ENCODE peak calls at places on chromosomes 7 and 10, in six cellular contexts. Y, H, T, F, N and D are unnamed samples.

GRCh38 chr10:84179059-84179710 is 5.6 kb downstream of the GPR15LG start:
- DNase-seq in Y (peak), N (no peak), T (no peak), H (peak), F (no peak), D (no peak)

GRCh38 chr10:133466683-133467275 is 13.0 kb downstream of the SCART1 start:
- DNase-seq in T (no peak), F (no peak), H (no peak), Y (no peak), N (no peak), D (no peak)

GRCh38 chr10:63466168-63466935 is 575 bp upstream of the JMJD1C start:
- DNase-seq in H (peak), F (peak), Y (peak), T (peak), N (peak), D (peak)

GRCh38 chr7:142498364-142498763 is 240.5 kb upstream of the PRSS58 start:
- DNase-seq in Y (no peak), F (no peak), H (no peak), T (no peak), N (no peak), D (no peak)

GRCh38 chr7:27277628-27278027 is 35.0 kb downstream of the EVX1 start:
- DNase-seq in F (peak), T (peak), H (no peak), N (peak), Y (peak), D (no peak)

GRCh38 chr7:129911790-129912189 is 41.0 kb downstream of the UBE2H start:
- DNase-seq in Y (no peak), F (no peak), N (no peak), T (no peak), H (no peak), D (no peak)

GRCh38 chr10:121927361-121927840 is 430 bp downstream of the ATE1 start:
- DNase-seq in H (peak), T (peak), N (peak), F (peak), Y (no peak), D (no peak)

GRCh38 chr10:5442990-5443370 is 30.6 kb downstream of the NET1 start:
- DNase-seq in N (no peak), F (no peak), Y (no peak), H (no peak), T (no peak), D (no peak)

GRCh38 chr10:58653139-58653538 is 140.5 kb downstream of the BICC1 start:
- DNase-seq in H (no peak), T (no peak), F (no peak), N (no peak), Y (no peak), D (no peak)

GRCh38 chr10:125146791-125147604 is 13.4 kb downstream of the CTBP2 start:
- DNase-seq in T (no peak), F (no peak), Y (peak), N (no peak), H (no peak), D (no peak)

GRCh38 chr10:22736134-22736533 is 21.8 kb upstream of the PIP4K2A start:
- DNase-seq in Y (no peak), T (no peak), N (peak), H (no peak), F (no peak), D (no peak)

GRCh38 chr10:22737587-22737986 is 23.2 kb upstream of the PIP4K2A start:
- DNase-seq in T (no peak), F (no peak), Y (no peak), N (peak), H (no peak), D (no peak)

GRCh38 chr10:22742678-22743077 is 28.3 kb upstream of the PIP4K2A start:
- DNase-seq in H (no peak), F (no peak), Y (no peak), T (no peak), N (peak), D (no peak)

GRCh38 chr10:22740180-22740579 is 25.8 kb upstream of the PIP4K2A start:
- DNase-seq in T (no peak), Y (no peak), N (no peak), H (no peak), F (no peak), D (no peak)
- TF ChIP-seq CTCF in T (no peak), Y (no peak), N (no peak), H (no peak), F (no peak), D (no peak)

DNA sequence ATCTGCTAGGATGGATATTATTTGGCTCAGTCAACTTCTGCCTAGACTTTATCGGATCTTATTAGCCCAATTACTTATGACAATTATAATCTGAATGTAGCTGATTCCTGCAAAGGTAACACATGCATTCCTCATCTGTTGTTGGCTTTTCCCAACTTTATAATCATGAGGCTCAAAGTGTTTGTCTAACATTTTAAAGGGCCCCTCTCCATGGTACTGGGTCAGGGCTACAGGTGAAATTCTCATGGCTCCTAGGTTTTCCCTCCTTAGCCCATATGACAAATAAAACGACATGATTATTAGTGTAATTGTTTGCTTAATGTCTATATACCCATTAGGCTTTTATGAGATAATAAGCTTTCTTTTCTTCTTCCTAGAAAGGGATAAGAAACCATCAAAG is 4.2 kb upstream of the LRGUK start:
- DNase-seq in Y (no peak), T (no peak), N (no peak), H (no peak), F (no peak), D (no peak)
- TF ChIP-seq REST in Y (peak), T (peak), N (no peak), H (no peak), F (no peak), D (no peak)

GRCh38 chr7:39132306-39132705 is 154.6 kb downstream of the POU6F2 start:
- DNase-seq in H (no peak), F (no peak), T (no peak), Y (no peak), N (no peak), D (no peak)

GRCh38 chr7:39130304-39130703 is 152.6 kb downstream of the POU6F2 start:
- DNase-seq in F (no peak), N (no peak), H (no peak), T (no peak), Y (no peak), D (no peak)

GRCh38 chr7:39127058-39127457 is 149.3 kb downstream of the POU6F2 start:
- DNase-seq in N (no peak), Y (no peak), H (no peak), T (no peak), F (no peak), D (no peak)

GRCh38 chr7:39133088-39133487 is 155.4 kb downstream of the POU6F2 start:
- DNase-seq in N (no peak), Y (no peak), F (no peak), H (no peak), T (no peak), D (no peak)

GRCh38 chr7:39130740-39131538 is 153.2 kb downstream of the POU6F2 start:
- DNase-seq in F (no peak), N (no peak), Y (no peak), H (no peak), T (peak), D (no peak)
- H3K4me3 ChIP-seq in F (no peak), N (no peak), Y (no peak), H (no peak), T (no peak), D (no peak)

DNA sequence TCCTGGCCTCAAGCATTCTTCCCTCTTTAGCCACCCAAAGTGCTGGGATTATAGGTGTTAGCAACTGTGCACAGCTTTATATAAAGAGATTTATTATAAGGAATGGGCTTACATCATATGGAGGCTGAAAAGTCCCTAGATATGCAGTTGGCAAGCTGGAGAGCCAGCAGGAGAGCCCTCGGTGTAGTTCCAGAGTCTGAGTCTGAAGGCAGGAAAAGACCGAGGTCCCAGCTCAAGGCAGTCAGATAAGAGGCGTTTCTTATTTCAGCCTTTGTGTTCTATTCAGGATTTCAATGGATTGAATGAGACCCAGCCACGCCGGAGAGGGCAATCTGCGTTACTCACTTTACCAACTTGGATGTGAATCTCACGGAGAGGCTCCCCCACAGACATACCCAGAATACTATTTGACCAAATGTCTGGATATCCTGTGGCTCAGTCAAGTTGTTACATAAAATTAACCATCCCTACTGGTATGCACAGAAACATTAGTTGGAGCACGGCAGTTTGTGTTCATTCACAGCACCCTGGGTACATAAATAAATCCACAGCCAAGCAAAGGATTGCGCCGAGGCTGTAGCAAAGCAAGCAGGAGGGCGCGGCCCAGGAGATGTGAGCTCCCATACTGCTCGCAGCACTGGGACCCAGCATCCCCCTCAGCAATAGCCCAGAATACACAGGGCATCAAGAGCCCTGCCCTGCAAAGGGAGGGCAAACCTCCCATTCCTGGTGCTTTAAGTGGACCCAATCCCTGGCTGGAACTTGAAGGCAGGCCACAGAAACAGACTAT is 158.4 kb upstream of the ZNF32 start:
- DNase-seq in Y (no peak), H (no peak), F (no peak), T (no peak), N (no peak), D (no peak)
- TF ChIP-seq CTCF in Y (no peak), H (no peak), F (no peak), T (no peak), N (no peak), D (no peak)

GRCh38 chr10:114634607-114634974 is 23.5 kb downstream of the ABLIM1 start:
- DNase-seq in F (peak), Y (peak), T (no peak), H (peak), N (peak), D (no peak)
- TF ChIP-seq REST in F (no peak), Y (no peak), T (no peak), H (no peak), N (no peak), D (no peak)

DNA sequence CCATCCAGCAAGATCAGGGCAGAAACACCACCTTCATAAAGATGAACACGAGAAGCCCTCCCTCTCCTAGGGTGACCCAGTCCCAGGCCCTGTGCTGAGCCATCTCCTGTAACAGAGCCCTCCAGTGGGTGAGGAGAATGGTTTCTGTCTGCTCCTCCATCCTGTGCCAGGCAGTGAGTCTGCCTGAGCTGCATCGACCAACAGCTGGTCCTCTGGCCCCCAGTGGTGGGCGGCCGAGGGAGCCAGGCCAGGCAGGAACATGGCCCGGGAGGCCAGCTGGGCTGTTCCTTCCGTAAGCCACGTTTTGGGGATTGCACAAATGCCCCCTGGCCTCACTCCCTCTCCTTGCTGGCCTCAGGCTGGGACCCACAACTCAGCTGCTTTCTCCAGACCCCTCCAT is 73.5 kb downstream of the GRB10 start:
- DNase-seq in T (no peak), Y (no peak), H (no peak), F (no peak), N (no peak), D (no peak)
- H3K4me3 ChIP-seq in T (no peak), Y (no peak), H (no peak), F (no peak), N (no peak), D (no peak)

GRCh38 chr7:157357129-157358040 is 20.6 kb downstream of the DNAJB6 start:
- DNase-seq in N (no peak), T (no peak), Y (no peak), H (no peak), F (no peak), D (no peak)

GRCh38 chr7:157358041-157358752 is 21.4 kb downstream of the DNAJB6 start:
- DNase-seq in F (no peak), H (no peak), N (no peak), Y (no peak), T (no peak), D (no peak)

GRCh38 chr7:157358753-157359096 is 21.9 kb downstream of the DNAJB6 start:
- DNase-seq in F (no peak), N (no peak), Y (no peak), H (no peak), T (no peak), D (no peak)

GRCh38 chr7:157352506-157352905 is 15.7 kb downstream of the DNAJB6 start:
- DNase-seq in F (no peak), Y (no peak), H (no peak), N (no peak), T (no peak), D (no peak)

DNA sequence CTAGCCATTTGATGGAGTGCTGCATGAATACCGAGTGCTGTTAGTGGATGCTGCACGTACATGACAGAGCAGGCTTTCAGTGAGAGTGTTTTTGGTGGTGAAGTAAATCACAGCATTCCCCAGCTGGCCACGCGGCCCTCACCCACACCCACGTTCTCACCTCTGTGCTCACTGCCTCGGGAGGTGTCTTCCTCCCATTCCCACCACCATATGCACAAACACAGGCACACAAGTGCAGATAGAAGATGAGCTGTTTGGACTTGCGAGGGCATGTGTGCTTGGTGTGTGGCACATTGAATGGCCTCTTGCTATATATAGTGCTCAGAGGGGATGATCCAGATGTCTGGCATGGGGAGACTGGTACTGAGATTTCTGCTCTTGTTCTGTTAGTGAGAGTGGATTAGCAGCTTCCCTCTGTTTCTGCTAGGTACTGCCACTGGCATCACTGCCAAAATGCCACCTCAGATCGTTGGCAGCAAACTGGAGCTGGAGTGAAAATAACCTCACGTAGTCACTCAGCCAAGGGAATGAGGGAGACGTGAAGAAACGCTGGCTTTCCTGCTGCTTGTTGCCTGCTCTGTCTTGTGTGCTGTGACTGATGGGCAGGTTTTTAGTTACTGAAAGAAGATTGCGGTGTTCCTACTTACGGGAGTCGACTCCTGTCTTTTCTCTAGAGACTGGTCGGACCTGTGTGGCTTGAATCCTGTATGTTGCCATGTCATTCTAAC is 19.1 kb downstream of the DNAJB6 start:
- DNase-seq in T (no peak), N (no peak), Y (no peak), F (no peak), H (peak), D (no peak)
- TF ChIP-seq CTCF in T (no peak), N (no peak), Y (no peak), F (no peak), H (no peak), D (no peak)

GRCh38 chr7:30595461-30596042 is 874 bp downstream of the GARS1 start:
- DNase-seq in N (peak), H (peak), F (no peak), Y (no peak), T (peak), D (no peak)
- TF ChIP-seq REST in N (no peak), H (no peak), F (no peak), Y (no peak), T (no peak), D (no peak)

GRCh38 chr7:36037121-36037662 is 115.9 kb upstream of the EEPD1 start:
- DNase-seq in F (no peak), T (peak), H (peak), N (peak), Y (peak), D (no peak)
- H3K4me3 ChIP-seq in F (no peak), T (no peak), H (peak), N (no peak), Y (no peak), D (peak)

DNA sequence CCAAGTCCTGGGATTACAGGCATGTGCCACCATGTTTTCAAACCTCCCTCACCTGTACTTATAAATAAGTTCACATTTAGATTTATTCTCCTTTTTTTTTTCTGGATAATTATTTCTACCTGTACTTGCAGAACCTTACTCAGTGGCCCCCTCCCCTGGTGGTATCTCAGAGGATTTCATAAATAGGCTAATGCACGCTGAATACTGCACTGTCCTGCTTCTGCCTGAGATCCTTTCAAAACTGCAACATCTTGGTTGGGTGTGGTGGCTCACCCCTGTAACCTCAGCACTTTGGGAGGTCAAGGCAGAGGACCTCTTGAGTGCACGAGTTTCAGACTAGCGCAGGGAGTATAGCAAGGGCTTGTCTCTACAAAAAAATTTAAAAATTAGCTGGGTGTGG is 4.6 kb upstream of the BLVRA start:
- DNase-seq in Y (no peak), F (no peak), T (peak), N (no peak), H (no peak), D (no peak)
- TF ChIP-seq CTCF in Y (no peak), F (no peak), T (peak), N (no peak), H (no peak), D (no peak)